ENCODE peak calls at places on chromosome 6, in four cellular contexts. B is cardiac muscle cell, H is prostate gland, U is A673. L is an unnamed sample.

GRCh38 chr6:713351-713750 is 20.4 kb upstream of the EXOC2 start:
- DNase-seq in H (no peak), B (no peak), U (no peak), L (no peak)

GRCh38 chr6:79630883-79631799 is at the start of gene SH3BGRL2:
- DNase-seq in H (peak), B (peak), U (peak), L (peak)

GRCh38 chr6:169328112-169328801 is 74.6 kb upstream of the THBS2 start:
- DNase-seq in B (peak), H (no peak), U (no peak), L (no peak)

GRCh38 chr6:3251462-3252314 is 7.1 kb upstream of the PSMG4 start:
- DNase-seq in H (peak), U (peak), B (peak), L (no peak)

GRCh38 chr6:134123666-134124208 is 71.3 kb upstream of the SLC2A12 start:
- DNase-seq in U (peak), H (peak), B (peak), L (no peak)

GRCh38 chr6:61711849-61712248 is 574.2 kb downstream of the KHDRBS2 start:
- DNase-seq in U (no peak), H (no peak), B (no peak), L (no peak)

GRCh38 chr6:136123464-136123863 is 126.6 kb downstream of the MTFR2 start:
- DNase-seq in B (peak), U (no peak), H (no peak), L (no peak)

GRCh38 chr6:154522576-154522975 is 12.1 kb upstream of the CNKSR3 start:
- DNase-seq in U (no peak), B (no peak), H (no peak), L (no peak)

GRCh38 chr6:76351275-76351674 is 278.8 kb upstream of the IMPG1 start:
- DNase-seq in H (no peak), U (peak), B (peak), L (no peak)

GRCh38 chr6:26199057-26199772 is 112.0 kb downstream of the HFE start:
- DNase-seq in B (peak), U (peak), H (peak), L (peak)

GRCh38 chr6:169112483-169113320 is 140.9 kb downstream of the THBS2 start:
- DNase-seq in B (no peak), H (no peak), U (no peak), L (no peak)

GRCh38 chr6:72955666-72956065 is 269.6 kb downstream of the KHDC1L start:
- DNase-seq in U (no peak), H (no peak), B (peak), L (no peak)

DNA sequence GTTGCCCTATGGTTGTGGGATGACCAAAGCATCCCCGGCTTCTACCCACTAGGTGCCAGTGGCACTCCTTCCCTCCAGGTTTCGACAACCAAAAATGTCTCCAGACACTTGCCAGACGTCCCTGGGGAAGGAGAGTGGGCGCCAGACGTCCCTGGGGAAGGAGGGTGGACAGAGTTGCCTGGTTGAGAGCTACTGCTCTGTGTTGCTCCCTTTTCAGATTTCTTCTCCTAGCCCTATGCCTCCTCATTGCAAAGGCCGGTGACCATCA is 13.1 kb downstream of the LRRC73 start:
- DNase-seq in H (no peak), U (no peak), B (no peak), L (no peak)
- H3K27ac ChIP-seq in H (peak), U (no peak), B (peak), L (no peak)

GRCh38 chr6:34360556-34360955 is 31.9 kb downstream of the NUDT3 start:
- DNase-seq in U (no peak), B (peak), H (no peak), L (no peak)
- H3K27ac ChIP-seq in U (no peak), B (no peak), H (no peak), L (no peak)

DNA sequence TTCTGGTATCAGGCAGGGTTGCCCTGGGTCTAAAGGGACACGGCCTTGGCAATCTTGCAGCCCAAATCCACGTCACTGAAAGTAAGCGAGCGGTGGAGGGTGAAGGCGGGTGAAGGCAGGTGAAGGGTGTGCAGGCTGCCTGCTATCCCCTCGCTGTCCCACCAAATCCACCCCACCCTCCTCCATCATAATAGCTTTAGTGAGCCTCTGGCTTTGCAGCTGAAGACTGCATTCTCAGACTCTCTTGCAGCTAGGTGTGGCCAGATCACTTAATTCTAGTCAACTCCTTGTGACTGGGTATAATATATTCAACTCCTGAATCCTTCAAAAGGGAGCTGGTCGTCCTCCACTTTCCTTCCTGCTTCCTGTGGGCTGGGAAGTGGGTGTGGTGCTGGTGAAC is 126.7 kb upstream of the TRAF3IP2 start:
- DNase-seq in H (no peak), B (no peak), U (no peak), L (no peak)
- H3K27ac ChIP-seq in H (no peak), B (no peak), U (no peak), L (no peak)

GRCh38 chr6:144353871-144354314 is 68.8 kb downstream of the UTRN start:
- DNase-seq in U (no peak), H (no peak), B (no peak), L (no peak)
- H3K27ac ChIP-seq in U (no peak), H (no peak), B (no peak), L (no peak)

DNA sequence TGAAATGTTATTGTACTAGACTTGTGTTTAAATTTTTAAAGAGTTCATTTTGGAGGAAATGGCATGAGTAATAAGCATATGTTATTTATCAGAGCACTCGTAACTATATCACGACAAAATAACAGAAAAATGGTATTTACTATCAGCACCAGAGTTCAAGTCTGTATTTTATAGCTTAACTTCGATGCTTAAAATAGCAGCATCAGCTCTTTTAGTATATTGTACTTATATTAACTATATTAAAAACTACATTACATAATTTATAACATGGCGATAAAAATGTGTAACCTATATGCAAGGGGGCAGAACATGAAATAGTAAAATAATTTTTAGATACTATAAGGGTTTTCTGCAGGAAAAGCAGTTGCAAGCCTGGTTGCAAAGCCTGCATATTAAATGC is 52.9 kb downstream of the ABRACL start:
- DNase-seq in H (no peak), B (no peak), U (no peak), L (no peak)
- H3K27ac ChIP-seq in H (no peak), B (no peak), U (no peak), L (no peak)

DNA sequence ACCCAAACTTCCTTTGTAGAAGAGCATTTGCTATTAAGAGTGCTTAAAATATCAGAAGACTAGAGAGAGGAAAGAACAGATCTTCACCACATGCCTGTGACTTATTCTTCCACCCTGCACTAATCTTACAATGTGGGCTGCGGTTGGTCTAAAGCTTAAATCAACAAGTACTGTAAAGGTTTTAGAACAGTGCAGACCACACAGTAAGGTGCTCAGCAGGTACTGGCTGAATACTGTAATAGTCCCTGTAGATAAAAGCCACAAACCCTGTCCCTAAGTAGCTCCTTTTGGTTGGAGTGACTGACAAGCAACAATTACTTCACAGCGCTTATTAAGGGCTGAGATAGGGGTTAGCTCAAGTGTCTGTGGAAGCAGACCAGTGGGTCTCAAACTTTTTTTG is 972 bp upstream of the PHF3 start:
- DNase-seq in U (no peak), B (no peak), H (no peak), L (no peak)
- H3K27ac ChIP-seq in U (no peak), B (peak), H (no peak), L (peak)

L was measured in substantia nigra.